ENCODE peak calls at places on chromosomes 13 and 19, in eight cellular contexts. X, G, H, W, J, L, D and A are unnamed samples.

GRCh38 chr13:73158851-73159250 is 100.0 kb downstream of the KLF5 start:
- DNase-seq in X (no peak), G (no peak), H (no peak), W (no peak), J (peak; percentile 40), L (peak; percentile 72), D (peak; percentile 83), A (no peak)

GRCh38 chr13:94464771-94465170 is 14.7 kb downstream of the DCT start:
- DNase-seq in X (no peak), G (no peak), H (no peak), W (no peak), J (no peak), L (no peak), D (no peak), A (no peak)

GRCh38 chr13:98761126-98761978 is 8.9 kb upstream of the SLC15A1 start:
- DNase-seq in X (peak; percentile 45), G (no peak), H (peak; percentile 28), W (no peak), J (peak; percentile 54), L (peak; percentile 76), D (no peak), A (peak; percentile 70)

GRCh38 chr19:29623726-29624488 is 17.8 kb downstream of the POP4 start:
- DNase-seq in X (no peak), G (no peak), H (no peak), W (no peak), J (no peak), L (no peak), D (no peak), A (no peak)

GRCh38 chr19:29515233-29515619 is 10.6 kb upstream of the VSTM2B start:
- DNase-seq in X (no peak), G (no peak), H (no peak), W (no peak), J (no peak), L (no peak), D (no peak), A (no peak)

GRCh38 chr13:19266979-19267378 is 85.4 kb upstream of the TUBA3C start:
- DNase-seq in X (no peak), G (no peak), H (no peak), W (no peak), J (no peak), L (no peak), D (no peak), A (no peak)

GRCh38 chr19:17718988-17719711 is at the start of gene MAP1S:
- DNase-seq in X (no peak), G (peak; percentile 60), H (no peak), W (no peak), J (peak; percentile 9), L (peak; percentile 30), D (no peak), A (peak; percentile 96)

GRCh38 chr19:48963371-48964204 is 1.5 kb upstream of the FTL start:
- DNase-seq in X (no peak), G (peak; percentile 75), H (no peak), W (no peak), J (no peak), L (peak; percentile 68), D (no peak), A (peak; percentile 87)

GRCh38 chr13:98041081-98041820 is 87.8 kb downstream of the IPO5 start:
- DNase-seq in X (no peak), G (no peak), H (no peak), W (no peak), J (no peak), L (peak; percentile 63), D (no peak), A (no peak)

GRCh38 chr13:41268764-41269163 is 5.4 kb upstream of the MTRF1 start:
- DNase-seq in X (no peak), G (no peak), H (no peak), W (no peak), J (peak; percentile 5), L (peak; percentile 9), D (no peak), A (no peak)

GRCh38 chr19:19627716-19628498 is at the start of gene LPAR2:
- DNase-seq in X (no peak), G (peak; percentile 76), H (no peak), W (no peak), J (no peak), L (peak; percentile 60), D (no peak), A (peak; percentile 99)
- TF ChIP-seq CTCF in X (no peak), G (no peak), H (no peak), W (no peak), J (no peak), L (no peak), D (no peak), A (no peak)

GRCh38 chr19:14383556-14383897 is 2.3 kb downstream of the ADGRE5 start:
- DNase-seq in X (no peak), G (no peak), H (no peak), W (no peak), J (no peak), L (no peak), D (no peak), A (no peak)
- TF ChIP-seq CTCF in X (no peak), G (no peak), H (no peak), W (no peak), J (no peak), L (no peak), D (no peak), A (no peak)

GRCh38 chr13:78190296-78190695 is 271.7 kb upstream of the EDNRB start:
- DNase-seq in X (no peak), G (no peak), H (no peak), W (no peak), J (no peak), L (peak; percentile 5), D (no peak), A (no peak)

GRCh38 chr13:78182813-78183212 is 264.2 kb upstream of the EDNRB start:
- DNase-seq in X (no peak), G (no peak), H (no peak), W (no peak), J (no peak), L (no peak), D (no peak), A (no peak)

GRCh38 chr13:78187781-78188180 is 269.1 kb upstream of the EDNRB start:
- DNase-seq in X (no peak), G (no peak), H (no peak), W (no peak), J (no peak), L (no peak), D (no peak), A (no peak)

GRCh38 chr13:78183737-78184136 is 265.1 kb upstream of the EDNRB start:
- DNase-seq in X (no peak), G (no peak), H (no peak), W (no peak), J (no peak), L (peak; percentile 11), D (peak; percentile 14), A (no peak)

GRCh38 chr13:78185700-78186099 is 267.1 kb upstream of the EDNRB start:
- DNase-seq in X (no peak), G (no peak), H (no peak), W (no peak), J (no peak), L (no peak), D (no peak), A (no peak)
- TF ChIP-seq CTCF in X (no peak), G (no peak), H (no peak), W (no peak), J (no peak), L (no peak), D (no peak), A (no peak)

DNA sequence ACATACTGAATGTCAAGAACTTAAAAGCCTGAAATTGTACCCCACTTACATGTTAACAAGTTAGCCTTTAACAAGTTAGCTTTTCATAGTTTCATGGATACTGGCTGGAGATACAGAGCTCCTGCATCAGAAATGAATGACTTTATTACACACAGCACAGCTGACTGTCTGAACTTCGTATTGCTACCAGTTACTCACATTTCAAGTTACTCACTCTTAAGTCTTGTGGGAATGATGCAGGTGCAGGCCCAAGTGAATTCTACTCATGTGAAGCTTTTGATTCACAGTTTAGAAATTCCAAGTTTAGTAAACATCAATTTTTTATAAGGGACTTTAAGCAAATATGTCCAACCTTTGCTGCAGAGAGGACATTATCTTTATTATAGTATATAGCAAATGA is 762.2 kb upstream of the PRR20A start:
- DNase-seq in X (no peak), G (no peak), H (no peak), W (no peak), J (no peak), L (peak; percentile 30), D (no peak), A (no peak)
- TF ChIP-seq CTCF in X (no peak), G (no peak), H (no peak), W (no peak), J (no peak), L (no peak), D (no peak), A (no peak)

DNA sequence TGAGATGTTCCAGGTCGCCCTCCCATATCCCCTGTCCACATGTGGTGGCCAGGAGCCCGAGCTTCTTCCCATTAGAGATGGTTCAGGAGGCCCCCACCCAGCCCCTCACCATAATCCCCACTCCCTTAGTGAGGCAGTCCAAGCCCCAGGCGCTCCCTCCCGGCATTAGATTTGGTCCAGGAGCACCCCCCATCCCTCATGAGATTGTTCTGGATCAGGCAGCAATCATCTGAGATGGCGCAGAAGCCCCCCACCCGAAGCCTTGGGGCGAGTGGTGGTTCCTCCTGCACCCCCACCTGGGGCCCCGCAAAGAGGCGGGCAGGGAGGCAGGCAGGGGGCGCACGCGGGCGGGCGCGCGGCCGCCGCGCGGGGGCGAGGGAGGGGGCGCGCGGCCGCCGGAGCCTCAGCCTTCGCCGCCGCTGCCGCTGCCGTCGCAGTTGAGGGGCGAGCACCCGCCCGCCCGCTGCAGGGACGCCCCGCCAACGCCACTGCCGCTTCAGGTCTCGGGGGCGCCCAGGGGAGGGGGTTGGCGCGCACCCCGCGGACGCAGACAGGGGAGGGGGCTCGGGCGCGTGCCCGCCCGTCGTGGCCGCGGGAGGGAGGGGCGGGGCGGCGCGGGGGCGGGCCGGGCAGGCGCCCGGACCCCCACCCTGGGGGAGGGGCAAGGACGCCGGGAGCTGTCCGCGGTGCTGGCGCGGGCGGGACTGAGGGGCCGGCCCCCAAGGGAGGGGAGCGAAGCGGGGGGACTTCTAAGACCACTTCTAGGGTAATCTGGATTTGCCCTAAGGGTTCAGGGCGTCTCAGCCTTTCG is 46.4 kb upstream of the SHKBP1 start:
- DNase-seq in X (no peak), G (peak; percentile 45), H (no peak), W (no peak), J (no peak), L (no peak), D (no peak), A (peak; percentile 73)
- TF ChIP-seq CTCF in X (peak; percentile 27), G (peak; percentile 39), H (peak; percentile 17), W (peak; percentile 20), J (peak; percentile 42), L (no peak), D (peak; percentile 29), A (no peak)